ENCODE peak calls at places on chromosome 9, in five cellular contexts. One of them, this sample, is unnamed.

GRCh38 chr9:99822096-99822595 is 461 bp downstream of the NR4A3 start:
- DNase-seq in AG04450: no peak
- DNase-seq in WERI-Rb-1: no peak
- DNase-seq in PC-3: no peak
- DNase-seq in GM23338: no peak
- DNase-seq in this sample: no peak

GRCh38 chr9:134057311-134057665 is 10.5 kb downstream of the BRD3 start:
- DNase-seq in WERI-Rb-1: no peak
- DNase-seq in AG04450: no peak
- DNase-seq in GM23338: no peak
- DNase-seq in PC-3: no peak
- DNase-seq in this sample: no peak

GRCh38 chr9:75083188-75083976 is 4.6 kb downstream of the NMRK1 start:
- DNase-seq in AG04450: no peak
- DNase-seq in PC-3: peak; percentile 26
- DNase-seq in WERI-Rb-1: no peak
- DNase-seq in GM23338: peak; percentile 63
- DNase-seq in this sample: no peak

GRCh38 chr9:28166179-28166578 is 592.9 kb upstream of the C9orf72 start:
- DNase-seq in PC-3: no peak
- DNase-seq in WERI-Rb-1: no peak
- DNase-seq in AG04450: no peak
- DNase-seq in GM23338: no peak
- DNase-seq in this sample: no peak

GRCh38 chr9:24498632-24499031 is 47.1 kb downstream of the IZUMO3 start:
- DNase-seq in AG04450: no peak
- DNase-seq in PC-3: no peak
- DNase-seq in WERI-Rb-1: no peak
- DNase-seq in GM23338: peak; percentile 62
- DNase-seq in this sample: no peak

GRCh38 chr9:94802795-94803194 is 76.3 kb downstream of the AOPEP start:
- DNase-seq in AG04450: no peak
- DNase-seq in PC-3: no peak
- DNase-seq in GM23338: no peak
- DNase-seq in WERI-Rb-1: no peak
- DNase-seq in this sample: no peak

GRCh38 chr9:86854898-86855523 is 92.3 kb downstream of the GAS1 start:
- DNase-seq in PC-3: peak; percentile 18
- DNase-seq in GM23338: peak; percentile 95
- DNase-seq in WERI-Rb-1: no peak
- DNase-seq in AG04450: peak; percentile 87
- DNase-seq in this sample: peak; percentile 55

GRCh38 chr9:97529363-97530076 is 28.1 kb downstream of the TMOD1 start:
- DNase-seq in GM23338: no peak
- DNase-seq in WERI-Rb-1: no peak
- DNase-seq in PC-3: peak; percentile 55
- DNase-seq in AG04450: no peak
- DNase-seq in this sample: no peak

GRCh38 chr9:99103909-99104458 is 929 bp upstream of the TGFBR1 start:
- DNase-seq in AG04450: no peak
- DNase-seq in WERI-Rb-1: no peak
- DNase-seq in PC-3: peak; percentile 18
- DNase-seq in GM23338: peak; percentile 64
- DNase-seq in this sample: peak; percentile 10

GRCh38 chr9:36074870-36075532 is 38.3 kb downstream of the RECK start:
- DNase-seq in AG04450: peak; percentile 88
- DNase-seq in PC-3: no peak
- DNase-seq in WERI-Rb-1: peak; percentile 65
- DNase-seq in GM23338: no peak
- DNase-seq in this sample: peak; percentile 82

GRCh38 chr9:35686222-35687203 is 3.2 kb downstream of the TPM2 start:
- DNase-seq in AG04450: no peak
- DNase-seq in PC-3: no peak
- DNase-seq in WERI-Rb-1: no peak
- DNase-seq in GM23338: no peak
- DNase-seq in this sample: peak; percentile 52

GRCh38 chr9:132350861-132351315 is 3.9 kb downstream of the SETX start:
- DNase-seq in GM23338: no peak
- DNase-seq in PC-3: no peak
- DNase-seq in AG04450: no peak
- DNase-seq in WERI-Rb-1: no peak
- DNase-seq in this sample: no peak
- TF ChIP-seq CTCF in GM23338: no peak
- TF ChIP-seq CTCF in PC-3: no peak
- TF ChIP-seq CTCF in AG04450: no peak
- TF ChIP-seq CTCF in WERI-Rb-1: no peak
- TF ChIP-seq CTCF in this sample: no peak

DNA sequence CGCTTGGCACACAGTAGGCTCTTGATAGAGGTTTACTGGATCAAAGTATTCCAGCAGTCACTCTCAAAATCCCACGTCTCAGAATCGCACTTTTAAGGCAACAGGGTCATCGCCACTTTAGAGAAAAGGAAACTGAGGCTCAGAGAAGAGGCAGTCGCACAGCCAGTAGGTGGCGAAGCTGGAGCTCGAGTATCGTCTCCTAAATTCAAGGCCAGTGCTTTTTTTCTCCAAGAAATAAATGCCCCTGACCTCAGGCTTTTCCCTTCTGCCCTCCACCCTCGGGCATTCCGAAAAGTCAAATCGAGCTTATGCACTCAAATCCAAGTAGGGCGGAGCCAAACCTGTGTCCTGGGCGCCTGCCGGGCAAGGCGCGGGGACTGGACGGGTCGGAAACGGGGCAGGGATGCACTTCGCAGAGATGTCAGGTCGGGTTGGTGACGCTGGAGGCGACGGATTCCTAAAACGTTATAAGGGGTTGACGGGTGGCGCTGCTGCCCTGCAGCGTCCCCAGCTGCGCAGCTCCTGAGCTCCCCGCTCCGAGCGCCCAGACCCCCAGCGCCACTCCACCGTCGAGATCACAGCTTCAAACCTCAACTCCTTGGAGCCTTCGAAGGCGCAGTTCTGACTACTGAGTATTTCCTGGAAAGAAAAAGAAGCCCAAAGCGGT is 4.7 kb upstream of the FOXB2 start:
- DNase-seq in PC-3: no peak
- DNase-seq in WERI-Rb-1: no peak
- DNase-seq in AG04450: no peak
- DNase-seq in GM23338: peak; percentile 71
- DNase-seq in this sample: no peak
- H3K27me3 ChIP-seq in PC-3: peaks cover 94% of the 10 kb centered on the region
- H3K27me3 ChIP-seq in WERI-Rb-1: peaks cover 85% of the 10 kb centered on the region
- H3K27me3 ChIP-seq in AG04450: peaks cover 85% of the 10 kb centered on the region
- H3K27me3 ChIP-seq in GM23338: peaks cover 99% of the 10 kb centered on the region
- H3K27me3 ChIP-seq in this sample: peaks cover 96% of the 10 kb centered on the region

DNA sequence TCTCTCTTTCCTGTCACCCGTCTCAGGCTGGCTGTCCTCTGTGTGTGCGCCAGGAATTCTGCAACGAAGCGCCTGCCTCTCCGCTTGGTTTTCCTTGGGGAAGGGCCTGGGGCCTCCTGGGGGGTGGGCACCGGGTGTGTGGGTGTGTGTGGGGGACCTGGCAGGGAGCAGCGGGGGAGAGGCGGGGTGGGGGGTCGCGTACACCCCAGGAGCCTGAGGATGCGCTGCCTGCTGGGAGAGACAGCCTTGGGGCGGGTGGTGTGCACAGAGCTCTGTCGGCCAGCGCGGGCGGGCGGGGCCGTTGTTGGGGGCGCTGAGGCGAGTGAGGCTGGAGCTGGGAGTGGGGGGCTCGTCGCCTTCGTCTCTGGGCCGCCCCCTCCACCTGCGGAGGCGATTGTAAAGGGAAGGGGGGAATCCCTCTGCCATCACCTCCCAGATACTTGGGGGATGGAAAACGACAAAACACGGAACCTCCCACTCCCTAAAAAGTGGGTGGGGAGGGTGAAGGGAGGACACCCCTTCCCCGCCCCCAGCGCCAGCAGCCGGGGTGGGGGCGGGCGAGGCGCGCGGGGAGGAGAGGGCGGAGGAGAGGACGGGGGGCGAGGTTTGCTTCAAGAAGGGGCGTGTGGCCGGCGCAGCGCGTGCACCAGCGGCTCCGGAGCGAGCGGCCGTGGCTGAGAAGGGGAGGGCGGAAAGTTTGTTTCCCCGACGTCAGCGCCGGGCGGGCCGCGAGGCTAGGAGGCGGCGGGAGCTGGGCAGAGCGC is at the start of gene PRRX2:
- DNase-seq in AG04450: no peak
- DNase-seq in PC-3: no peak
- DNase-seq in GM23338: peak; percentile 80
- DNase-seq in WERI-Rb-1: no peak
- DNase-seq in this sample: no peak
- H3K4me3 ChIP-seq in AG04450: peak within 1 kb of the TSS; percentile 75
- H3K4me3 ChIP-seq in PC-3: no peak within 1 kb of the TSS
- H3K4me3 ChIP-seq in GM23338: peak within 1 kb of the TSS; percentile 72
- H3K4me3 ChIP-seq in WERI-Rb-1: no peak within 1 kb of the TSS
- H3K4me3 ChIP-seq in this sample: no peak within 1 kb of the TSS

GRCh38 chr9:109953813-109954489 is 174.0 kb downstream of the PALM2AKAP2 start:
- DNase-seq in WERI-Rb-1: no peak
- DNase-seq in PC-3: no peak
- DNase-seq in AG04450: no peak
- DNase-seq in GM23338: peak; percentile 66
- DNase-seq in this sample: no peak
- TF ChIP-seq CTCF in WERI-Rb-1: peak; percentile 28
- TF ChIP-seq CTCF in PC-3: peak; percentile 42
- TF ChIP-seq CTCF in AG04450: peak; percentile 10
- TF ChIP-seq CTCF in GM23338: peak; percentile 52
- TF ChIP-seq CTCF in this sample: no peak

GRCh38 chr9:123984802-123985201 is 26.8 kb upstream of the LHX2 start:
- DNase-seq in GM23338: no peak
- DNase-seq in WERI-Rb-1: no peak
- DNase-seq in PC-3: no peak
- DNase-seq in AG04450: no peak
- DNase-seq in this sample: no peak

GRCh38 chr9:123982535-123982934 is 29.0 kb upstream of the LHX2 start:
- DNase-seq in GM23338: no peak
- DNase-seq in AG04450: no peak
- DNase-seq in PC-3: no peak
- DNase-seq in WERI-Rb-1: no peak
- DNase-seq in this sample: no peak

GRCh38 chr9:123978981-123979380 is 32.6 kb upstream of the LHX2 start:
- DNase-seq in GM23338: no peak
- DNase-seq in PC-3: no peak
- DNase-seq in WERI-Rb-1: no peak
- DNase-seq in AG04450: no peak
- DNase-seq in this sample: no peak

GRCh38 chr9:123985869-123986268 is 25.7 kb upstream of the LHX2 start:
- DNase-seq in GM23338: no peak
- DNase-seq in AG04450: no peak
- DNase-seq in WERI-Rb-1: no peak
- DNase-seq in PC-3: no peak
- DNase-seq in this sample: no peak

DNA sequence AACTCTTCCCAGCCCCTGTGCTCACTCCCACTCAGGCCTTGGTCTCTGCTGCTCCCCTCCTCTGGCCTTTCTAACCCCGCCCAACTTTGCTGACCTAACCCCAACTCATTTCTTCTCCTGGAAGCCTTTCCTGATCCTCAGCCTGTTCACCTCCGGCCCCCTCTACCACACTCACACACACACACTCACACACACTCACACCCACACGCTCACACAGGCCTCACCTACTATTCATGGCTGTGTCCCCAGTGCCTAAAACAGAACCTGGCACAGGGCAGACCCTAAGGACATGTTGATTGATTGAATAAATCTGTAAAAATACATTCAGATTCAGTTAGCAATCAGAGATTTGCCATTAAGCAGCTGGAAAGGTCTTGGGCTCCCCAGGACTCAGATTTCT is 28.5 kb upstream of the LHX2 start:
- DNase-seq in AG04450: no peak
- DNase-seq in WERI-Rb-1: no peak
- DNase-seq in GM23338: no peak
- DNase-seq in PC-3: no peak
- DNase-seq in this sample: no peak
- H3K27me3 ChIP-seq in AG04450: peaks cover 28% of the 10 kb centered on the region
- H3K27me3 ChIP-seq in WERI-Rb-1: no peaks in the 10 kb centered on the region
- H3K27me3 ChIP-seq in GM23338: peaks cover 25% of the 10 kb centered on the region
- H3K27me3 ChIP-seq in PC-3: peaks cover 9% of the 10 kb centered on the region
- H3K27me3 ChIP-seq in this sample: peaks cover 9% of the 10 kb centered on the region

GRCh38 chr9:131273146-131273545 is 3.2 kb downstream of the FAM78A start:
- DNase-seq in AG04450: no peak
- DNase-seq in PC-3: no peak
- DNase-seq in WERI-Rb-1: no peak
- DNase-seq in GM23338: no peak
- DNase-seq in this sample: no peak

GRCh38 chr9:131274674-131275331 is 1.5 kb downstream of the FAM78A start:
- DNase-seq in AG04450: no peak
- DNase-seq in PC-3: no peak
- DNase-seq in WERI-Rb-1: no peak
- DNase-seq in GM23338: no peak
- DNase-seq in this sample: no peak

GRCh38 chr9:131272212-131272611 is 4.1 kb downstream of the FAM78A start:
- DNase-seq in GM23338: no peak
- DNase-seq in AG04450: no peak
- DNase-seq in WERI-Rb-1: no peak
- DNase-seq in PC-3: no peak
- DNase-seq in this sample: no peak

GRCh38 chr9:131275332-131276106 is 791 bp downstream of the FAM78A start:
- DNase-seq in WERI-Rb-1: peak; percentile 47
- DNase-seq in AG04450: no peak
- DNase-seq in GM23338: peak; percentile 72
- DNase-seq in PC-3: no peak
- DNase-seq in this sample: no peak

DNA sequence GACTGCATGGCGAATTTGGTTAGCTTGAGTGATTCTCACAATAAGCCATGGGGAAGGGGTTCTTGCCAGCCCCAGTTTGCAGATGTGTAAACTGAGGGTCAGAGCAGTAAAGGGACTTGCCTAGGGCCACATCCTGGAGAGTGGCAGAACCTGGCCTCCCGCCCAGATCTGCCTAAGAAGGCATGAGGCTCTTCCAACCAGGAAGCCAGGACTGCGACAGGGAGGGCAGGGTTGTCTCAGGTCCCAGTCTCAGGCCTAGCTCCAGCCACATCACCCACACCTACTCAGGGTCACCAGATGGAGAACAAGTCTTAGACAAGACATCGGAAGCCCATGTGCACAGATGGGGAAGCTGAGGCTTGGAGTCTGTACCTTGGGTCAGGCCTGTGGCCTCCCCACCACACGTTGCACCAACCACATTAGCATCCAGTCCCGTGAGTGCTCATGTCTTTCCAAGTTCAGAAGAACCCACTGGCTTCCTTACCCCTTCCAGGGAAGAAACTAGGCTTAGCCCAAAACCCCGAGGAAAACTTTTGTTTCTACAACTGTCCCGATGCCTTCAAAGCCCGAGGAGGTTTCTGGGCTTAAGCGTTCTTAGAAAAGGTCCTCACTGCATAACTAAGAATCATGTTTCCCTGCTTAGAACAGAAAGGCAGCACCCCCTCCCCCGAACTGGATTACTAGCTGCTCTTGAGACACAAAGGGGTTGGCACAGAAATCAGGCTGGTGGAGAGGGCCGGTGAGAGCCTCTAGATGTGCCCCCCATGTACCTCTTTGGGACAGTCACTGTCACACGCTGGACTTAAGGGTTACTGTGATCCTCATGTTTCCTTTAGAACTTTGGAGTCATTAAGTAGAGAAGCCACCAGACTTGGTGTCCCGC is 2.3 kb downstream of the FAM78A start:
- DNase-seq in WERI-Rb-1: no peak
- DNase-seq in PC-3: no peak
- DNase-seq in AG04450: no peak
- DNase-seq in GM23338: no peak
- DNase-seq in this sample: no peak
- H3K4me3 ChIP-seq in WERI-Rb-1: no peak overlapping the region
- H3K4me3 ChIP-seq in PC-3: no peak overlapping the region
- H3K4me3 ChIP-seq in AG04450: no peak overlapping the region
- H3K4me3 ChIP-seq in GM23338: no peak overlapping the region
- H3K4me3 ChIP-seq in this sample: peak overlapping the region; percentile 69

GRCh38 chr9:137660144-137660543 is 41.3 kb downstream of the EHMT1 start:
- DNase-seq in AG04450: no peak
- DNase-seq in PC-3: no peak
- DNase-seq in WERI-Rb-1: no peak
- DNase-seq in GM23338: no peak
- DNase-seq in this sample: no peak
- TF ChIP-seq CTCF in AG04450: no peak
- TF ChIP-seq CTCF in PC-3: no peak
- TF ChIP-seq CTCF in WERI-Rb-1: no peak
- TF ChIP-seq CTCF in GM23338: no peak
- TF ChIP-seq CTCF in this sample: no peak